ENCODE peak calls at places on chromosomes 11 and 22, in four cellular contexts. P is ureter; D is activated CD4-positive, alpha-beta T cell treated with anti-CD3 and anti-CD28 coated beads, Interleukin-2, amount 10 ng/mL, durations not matched to agents 7 days and 5 days; U is ACHN. I is an unnamed sample.

GRCh38 chr11:68083517-68083916 is 37.7 kb downstream of the CHKA start:
- DNase-seq in P (no peak), D (no peak), U (no peak), I (no peak)

GRCh38 chr11:95788921-95789505 is 569 bp downstream of the FAM76B start:
- DNase-seq in P (peak), U (peak), D (peak), I (peak)

GRCh38 chr22:37448521-37449150 is 21.4 kb upstream of the ELFN2 start:
- DNase-seq in D (no peak), P (no peak), U (no peak), I (no peak)

GRCh38 chr11:128379587-128380279 is 207.6 kb downstream of the ETS1 start:
- DNase-seq in D (peak), P (no peak), U (no peak), I (no peak)

GRCh38 chr11:93737904-93738612 is 3.2 kb downstream of the TAF1D start:
- DNase-seq in P (no peak), D (no peak), U (peak), I (no peak)

GRCh38 chr11:76577921-76578654 is 92.5 kb downstream of the LRRC32 start:
- DNase-seq in P (no peak), D (no peak), U (no peak), I (no peak)

GRCh38 chr22:39612811-39613548 is 42.4 kb downstream of the CACNA1I start:
- DNase-seq in D (peak), P (no peak), U (no peak), I (no peak)

GRCh38 chr11:706957-707816 is 1.2 kb downstream of the EPS8L2 start:
- DNase-seq in P (no peak), D (no peak), U (peak), I (no peak)

GRCh38 chr11:95790933-95791247 is 592 bp downstream of the CEP57 start:
- DNase-seq in P (peak), D (peak), U (peak), I (peak)

GRCh38 chr11:123159146-123159857 is 35.7 kb downstream of the CLMP start:
- DNase-seq in P (no peak), U (no peak), D (no peak), I (no peak)

GRCh38 chr11:1946812-1947480 is at the start of gene MRPL23:
- DNase-seq in D (no peak), U (no peak), P (no peak), I (no peak)

GRCh38 chr11:36453678-36454077 is 56.4 kb downstream of the TRAF6 start:
- DNase-seq in P (no peak), U (no peak), D (no peak), I (peak)

GRCh38 chr11:40425168-40425567 is 1034.3 kb downstream of the LRRC4C start:
- DNase-seq in P (no peak), U (no peak), D (no peak), I (no peak)

GRCh38 chr11:120400564-120401364 is 64.6 kb downstream of the ARHGEF12 start:
- DNase-seq in D (no peak), U (peak), P (peak), I (peak)

GRCh38 chr11:131682373-131683015 is 312.1 kb downstream of the NTM start:
- DNase-seq in U (no peak), D (no peak), P (peak), I (no peak)

GRCh38 chr11:112159098-112159761 is 4.7 kb downstream of the IL18 start:
- DNase-seq in U (peak), P (no peak), D (no peak), I (no peak)

GRCh38 chr22:44127353-44127752 is 53.4 kb upstream of the PARVG start:
- DNase-seq in P (no peak), U (no peak), D (no peak), I (peak)

GRCh38 chr22:47014946-47015345 is 252.5 kb downstream of the TBC1D22A start:
- DNase-seq in P (no peak), U (no peak), D (no peak), I (no peak)

GRCh38 chr11:75453916-75454655 is 21.1 kb upstream of the KLHL35 start:
- DNase-seq in D (no peak), U (no peak), P (no peak), I (no peak)

GRCh38 chr22:48496987-48497650 is 1330.6 kb downstream of the BRD1 start:
- DNase-seq in P (no peak), U (no peak), D (no peak), I (no peak)

GRCh38 chr11:44831605-44832394 is 105.0 kb downstream of the TSPAN18 start:
- DNase-seq in U (no peak), P (no peak), D (no peak), I (no peak)

GRCh38 chr11:110430267-110431211 is 791 bp downstream of the FDX1 start:
- DNase-seq in P (peak), U (peak), D (peak), I (peak)

GRCh38 chr11:116101737-116102275 is 597.6 kb upstream of the CADM1 start:
- DNase-seq in U (no peak), P (no peak), D (no peak), I (no peak)

GRCh38 chr11:41659990-41660389 is 200.5 kb upstream of the LRRC4C start:
- DNase-seq in D (no peak), P (no peak), U (no peak), I (no peak)

GRCh38 chr11:131800452-131800851 is 430.0 kb downstream of the NTM start:
- DNase-seq in P (no peak), D (no peak), U (no peak), I (no peak)

GRCh38 chr11:34034053-34034452 is 17.5 kb upstream of the CAPRIN1 start:
- DNase-seq in U (no peak), D (no peak), P (no peak), I (no peak)

GRCh38 chr11:107014871-107015270 is 3.4 kb downstream of the GUCY1A2 start:
- DNase-seq in D (no peak), U (no peak), P (no peak), I (no peak)

GRCh38 chr22:26610983-26611382 is 6.8 kb downstream of the CRYBB1 start:
- DNase-seq in P (no peak), U (peak), D (no peak), I (no peak)